ENCODE peak calls at places on chromosomes 1 and 21, in ten cellular contexts. I, U, K, Q, N, H, D, B, M and G are unnamed samples.

GRCh38 chr1:235703516-235703915 is 53.9 kb upstream of the GNG4 start:
- DNase-seq in H (no peak), Q (no peak), K (peak), U (peak), B (peak), I (no peak), D (no peak), M (peak), N (no peak), G (peak)

GRCh38 chr1:3732747-3733602 is 19.3 kb upstream of the CCDC27 start:
- DNase-seq in Q (no peak), N (no peak), K (no peak), M (no peak), H (no peak), D (no peak), U (no peak), I (no peak), B (no peak), G (no peak)

GRCh38 chr21:17903029-17903806 is 84.1 kb upstream of the C21orf91 start:
- DNase-seq in I (no peak), Q (peak), U (peak), B (no peak), K (peak), N (no peak), D (no peak), H (no peak), M (no peak), G (peak)

GRCh38 chr1:183161391-183161790 is 24.7 kb upstream of the LAMC2 start:
- DNase-seq in Q (no peak), H (no peak), N (no peak), B (no peak), K (no peak), D (no peak), I (no peak), U (peak), M (no peak), G (no peak)

GRCh38 chr1:7470904-7471638 is 300.0 kb upstream of the VAMP3 start:
- DNase-seq in B (peak), K (peak), M (peak), U (peak), N (no peak), Q (no peak), H (peak), D (peak), I (peak), G (peak)

GRCh38 chr21:39562791-39563770 is 49.7 kb upstream of the B3GALT5 start:
- DNase-seq in H (no peak), K (no peak), D (no peak), I (no peak), B (no peak), N (no peak), Q (no peak), M (no peak), U (no peak), G (no peak)

GRCh38 chr1:1435094-1435903 is at the start of gene VWA1:
- DNase-seq in M (no peak), B (peak), Q (no peak), U (peak), I (peak), D (peak), K (peak), H (no peak), N (no peak), G (peak)

GRCh38 chr1:1069711-1070676 is 4.1 kb downstream of the RNF223 start:
- DNase-seq in Q (peak), M (no peak), B (no peak), D (no peak), U (peak), I (no peak), N (no peak), H (no peak), K (no peak), G (no peak)

GRCh38 chr1:169484107-169484506 is 1.6 kb downstream of the SLC19A2 start:
- DNase-seq in Q (no peak), U (peak), N (no peak), K (no peak), I (no peak), M (no peak), B (no peak), D (no peak), H (no peak), G (no peak)

GRCh38 chr1:21929951-21930615 is 7.0 kb downstream of the HSPG2 start:
- DNase-seq in H (no peak), I (no peak), N (no peak), Q (no peak), K (no peak), B (no peak), M (no peak), U (no peak), D (no peak), G (no peak)

GRCh38 chr1:216183007-216183406 is 240.2 kb downstream of the USH2A start:
- DNase-seq in U (peak), H (no peak), I (no peak), D (no peak), Q (no peak), N (no peak), M (peak), K (peak), B (no peak), G (peak)

GRCh38 chr1:161900155-161900554 is 123.5 kb downstream of the OLFML2B start:
- DNase-seq in H (no peak), M (no peak), Q (no peak), D (no peak), K (no peak), U (no peak), N (no peak), I (no peak), B (no peak), G (no peak)

GRCh38 chr1:95117207-95118018 is at the start of gene TLCD4:
- DNase-seq in M (no peak), H (no peak), N (no peak), K (peak), I (peak), D (peak), B (peak), Q (no peak), U (peak), G (peak)

GRCh38 chr1:200372095-200372884 is 37.5 kb downstream of the ZNF281 start:
- DNase-seq in D (no peak), H (no peak), M (peak), U (peak), N (no peak), B (peak), Q (no peak), K (peak), I (no peak), G (peak)

GRCh38 chr1:101409102-101409501 is 172.3 kb downstream of the S1PR1 start:
- DNase-seq in B (no peak), D (no peak), K (no peak), M (no peak), I (no peak), H (no peak), N (no peak), U (no peak), Q (no peak), G (no peak)

GRCh38 chr1:85976806-85977205 is 179.8 kb downstream of the COL24A1 start:
- DNase-seq in U (no peak), N (no peak), M (no peak), H (no peak), K (no peak), I (no peak), B (no peak), D (no peak), Q (no peak), G (no peak)

GRCh38 chr1:224644553-224645154 is 28.5 kb downstream of the CNIH3 start:
- DNase-seq in Q (peak), D (no peak), K (peak), H (no peak), N (peak), I (peak), B (peak), M (peak), U (peak), G (peak)

GRCh38 chr1:98336472-98337118 is 324.9 kb upstream of the SNX7 start:
- DNase-seq in U (no peak), K (no peak), D (no peak), N (no peak), H (no peak), B (no peak), M (no peak), I (peak), Q (no peak), G (no peak)

GRCh38 chr21:44062380-44062779 is 44.8 kb upstream of the PWP2 start:
- DNase-seq in H (no peak), M (no peak), B (no peak), N (no peak), D (no peak), K (no peak), Q (no peak), I (no peak), U (no peak), G (no peak)

GRCh38 chr1:201184734-201185453 is 5.7 kb upstream of the IGFN1 start:
- DNase-seq in M (peak), D (peak), I (peak), B (peak), Q (peak), U (peak), K (peak), N (no peak), H (no peak), G (peak)

GRCh38 chr1:179576509-179576908 is 761 bp upstream of the NPHS2 start:
- DNase-seq in N (no peak), B (no peak), M (no peak), Q (no peak), U (no peak), K (no peak), H (no peak), D (no peak), I (no peak), G (no peak)

GRCh38 chr1:84206416-84206815 is 62.3 kb downstream of the PRKACB start:
- DNase-seq in H (no peak), K (no peak), U (peak), M (no peak), B (no peak), N (no peak), D (no peak), Q (no peak), I (no peak), G (no peak)

GRCh38 chr1:165259706-165260105 is 96.8 kb downstream of the LMX1A start:
- DNase-seq in Q (no peak), N (no peak), I (no peak), H (no peak), M (no peak), U (peak), D (no peak), B (no peak), K (no peak), G (no peak)

GRCh38 chr1:44390277-44390676 is 14.8 kb upstream of the RNF220 start:
- DNase-seq in U (peak), K (peak), Q (no peak), D (no peak), N (no peak), I (no peak), M (peak), H (no peak), B (peak), G (peak)

GRCh38 chr1:12229835-12230548 is at the start of gene VPS13D:
- DNase-seq in U (peak), N (peak), M (peak), D (peak), B (peak), H (peak), K (peak), Q (peak), I (peak), G (peak)

GRCh38 chr1:59081795-59082194 is 215.1 kb upstream of the FGGY start:
- DNase-seq in Q (no peak), U (peak), H (no peak), I (no peak), K (no peak), B (no peak), N (no peak), M (no peak), D (no peak), G (peak)

GRCh38 chr1:101136739-101137138 is 100.1 kb upstream of the S1PR1 start:
- DNase-seq in U (no peak), K (peak), N (no peak), Q (peak), M (peak), H (no peak), D (no peak), I (no peak), B (no peak), G (peak)

GRCh38 chr1:52414942-52415341 is 10.5 kb downstream of the PRPF38A start:
- DNase-seq in U (no peak), M (no peak), B (no peak), N (no peak), H (no peak), Q (no peak), I (no peak), K (no peak), D (no peak), G (no peak)

GRCh38 chr1:92619466-92620189 is 132.9 kb upstream of the GFI1 start:
- DNase-seq in M (no peak), Q (no peak), D (no peak), U (no peak), H (no peak), K (no peak), B (no peak), N (no peak), I (no peak), G (no peak)

GRCh38 chr1:92623187-92623778 is 136.6 kb upstream of the GFI1 start:
- DNase-seq in N (no peak), I (no peak), M (no peak), H (no peak), K (peak), D (no peak), Q (peak), B (peak), U (no peak), G (peak)
- TF ChIP-seq CTCF in N (peak), I (peak), M (no peak), H (no peak), K (peak), D (peak), Q (peak), B (peak), U (peak), G (peak)

DNA sequence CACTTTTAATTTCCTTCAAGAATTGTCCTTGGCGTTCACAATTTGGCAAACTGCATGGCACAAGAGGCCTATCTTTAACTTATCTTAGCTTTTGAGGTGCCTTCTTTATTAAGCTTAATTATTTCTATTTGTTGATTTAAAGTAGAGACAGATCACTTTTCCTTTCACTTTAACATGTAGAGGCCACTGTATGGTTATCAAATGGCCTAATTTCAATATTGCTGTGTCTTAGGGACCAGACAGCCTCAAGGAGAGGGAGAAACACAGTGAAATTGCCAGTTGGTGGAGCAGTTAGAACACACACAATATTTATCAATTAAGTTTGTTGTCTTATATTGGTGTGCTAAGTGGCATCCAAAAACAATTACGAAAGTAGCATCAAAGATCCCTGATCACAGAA is 1013.9 kb downstream of the KCNT2 start:
- DNase-seq in U (no peak), D (no peak), N (no peak), M (no peak), K (no peak), Q (no peak), I (no peak), B (no peak), H (no peak), G (no peak)
- H3K4me3 ChIP-seq in U (no peak), D (no peak), N (no peak), M (no peak), K (no peak), Q (no peak), I (no peak), B (no peak), H (no peak), G (no peak)

GRCh38 chr1:8871539-8871935 is 6.9 kb downstream of the ENO1 start:
- DNase-seq in I (no peak), M (no peak), U (peak), B (peak), H (no peak), N (no peak), D (no peak), Q (no peak), K (no peak), G (no peak)
- TF ChIP-seq CTCF in I (peak), M (peak), U (peak), B (peak), H (peak), N (peak), D (no peak), Q (peak), K (peak), G (peak)

GRCh38 chr21:45266518-45267389 is 20.9 kb downstream of the POFUT2 start:
- DNase-seq in M (peak), Q (no peak), U (no peak), B (no peak), K (no peak), I (no peak), H (peak), N (peak), D (no peak), G (peak)
- H3K4me3 ChIP-seq in M (no peak), Q (no peak), U (no peak), B (no peak), K (no peak), I (no peak), H (no peak), N (no peak), D (no peak), G (no peak)

DNA sequence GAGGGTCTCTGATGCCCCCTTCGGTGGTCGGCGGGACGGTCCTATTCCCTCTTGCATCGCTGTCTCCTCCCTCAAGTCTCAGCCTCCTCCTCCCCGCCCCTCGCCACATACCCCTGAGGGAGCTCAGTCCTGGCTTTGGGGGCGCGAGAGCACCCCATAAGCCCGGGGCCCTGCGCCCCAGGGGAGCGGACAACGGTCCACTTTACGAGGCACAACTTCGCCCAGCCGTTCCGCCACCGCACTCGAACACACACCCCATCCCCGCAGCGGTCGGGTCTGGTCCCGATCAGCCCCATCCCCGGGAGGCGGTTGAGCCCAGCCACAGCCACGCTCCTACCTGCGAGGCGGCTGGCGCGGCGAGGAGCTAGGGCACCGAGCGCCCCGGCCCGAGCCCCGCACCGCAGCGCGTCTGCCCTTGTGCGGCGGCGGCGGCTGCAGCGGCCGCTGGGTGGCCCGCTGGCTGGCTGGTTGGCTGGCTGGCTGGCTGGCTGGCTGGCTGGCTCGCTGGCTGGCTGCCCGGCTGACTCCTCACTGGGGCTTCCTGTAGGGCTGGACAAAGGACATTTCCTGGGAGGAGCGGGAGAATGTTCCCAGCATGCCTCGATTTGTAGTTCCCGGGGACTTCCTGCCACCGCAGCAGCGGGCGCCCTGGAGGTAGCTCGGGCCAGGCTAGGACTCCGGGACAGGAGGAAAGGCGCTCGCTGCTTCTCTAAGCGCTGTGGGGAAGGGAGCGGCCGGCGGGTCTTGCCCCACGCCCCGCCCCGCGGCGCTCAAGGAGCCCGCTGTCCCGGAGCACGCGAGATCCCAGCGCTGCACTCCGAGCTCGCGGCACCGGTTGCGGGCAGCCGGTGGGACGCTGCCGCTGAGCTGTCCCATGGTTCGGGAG is at the start of gene ZNF697:
- DNase-seq in I (peak), H (peak), U (peak), D (peak), K (peak), M (peak), B (peak), Q (no peak), N (no peak), G (peak)
- TF ChIP-seq CTCF in I (peak), H (peak), U (peak), D (no peak), K (peak), M (peak), B (no peak), Q (no peak), N (no peak), G (peak)

GRCh38 chr1:90727917-90728655 is 11.0 kb upstream of the BARHL2 start:
- DNase-seq in Q (no peak), N (no peak), U (no peak), M (no peak), D (no peak), B (no peak), I (no peak), K (no peak), H (no peak), G (no peak)

GRCh38 chr1:90731382-90732050 is 14.4 kb upstream of the BARHL2 start:
- DNase-seq in N (no peak), Q (no peak), I (no peak), B (no peak), M (no peak), D (no peak), U (no peak), K (no peak), H (no peak), G (no peak)

GRCh38 chr1:90730247-90731022 is 13.3 kb upstream of the BARHL2 start:
- DNase-seq in I (no peak), Q (peak), H (no peak), U (no peak), N (no peak), D (no peak), B (no peak), K (no peak), M (no peak), G (peak)

GRCh38 chr1:90728656-90729257 is 11.7 kb upstream of the BARHL2 start:
- DNase-seq in D (no peak), H (no peak), B (no peak), M (no peak), U (no peak), I (no peak), N (no peak), K (no peak), Q (no peak), G (no peak)

DNA sequence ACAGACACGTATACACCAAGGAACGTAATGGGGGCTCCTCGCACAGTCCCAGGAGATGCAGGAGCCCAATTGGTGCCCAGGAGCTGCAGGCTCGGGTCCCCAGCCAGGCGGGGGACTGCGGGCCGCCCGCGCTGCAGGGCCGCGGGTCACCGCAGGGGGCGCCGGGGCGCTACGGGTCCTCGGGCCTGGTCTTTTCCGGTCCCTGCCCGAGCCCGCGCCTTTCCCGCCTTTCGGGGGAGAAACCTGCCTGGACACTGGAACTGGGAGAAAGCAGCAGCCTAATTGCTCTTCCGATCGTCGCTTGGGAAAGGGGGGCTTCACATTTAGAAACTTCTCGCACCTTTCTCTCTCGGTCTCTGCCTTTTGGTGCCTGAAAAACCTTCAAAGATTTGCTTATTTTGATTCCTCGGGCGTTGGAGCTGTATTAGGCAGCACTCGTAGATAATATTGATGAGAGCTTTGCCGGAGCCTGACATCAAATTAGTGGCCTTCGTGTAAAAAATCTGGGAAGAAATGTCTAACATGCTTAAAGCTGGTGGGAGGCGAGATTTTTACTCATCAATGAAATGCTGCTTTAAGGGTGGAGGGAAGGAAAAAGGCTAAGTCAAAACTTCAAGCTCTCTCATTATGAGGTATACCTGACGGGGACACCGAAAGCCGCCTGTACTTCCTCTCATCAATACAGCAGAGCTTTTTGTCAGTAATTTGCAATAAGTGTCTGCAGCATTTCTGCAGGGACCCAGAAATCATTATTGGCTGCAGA is 12.6 kb upstream of the BARHL2 start:
- DNase-seq in I (peak), B (no peak), U (no peak), Q (peak), N (no peak), K (no peak), D (no peak), H (no peak), M (no peak), G (no peak)
- H3K4me3 ChIP-seq in I (peak), B (peak), U (no peak), Q (peak), N (no peak), K (no peak), D (no peak), H (peak), M (no peak), G (no peak)

DNA sequence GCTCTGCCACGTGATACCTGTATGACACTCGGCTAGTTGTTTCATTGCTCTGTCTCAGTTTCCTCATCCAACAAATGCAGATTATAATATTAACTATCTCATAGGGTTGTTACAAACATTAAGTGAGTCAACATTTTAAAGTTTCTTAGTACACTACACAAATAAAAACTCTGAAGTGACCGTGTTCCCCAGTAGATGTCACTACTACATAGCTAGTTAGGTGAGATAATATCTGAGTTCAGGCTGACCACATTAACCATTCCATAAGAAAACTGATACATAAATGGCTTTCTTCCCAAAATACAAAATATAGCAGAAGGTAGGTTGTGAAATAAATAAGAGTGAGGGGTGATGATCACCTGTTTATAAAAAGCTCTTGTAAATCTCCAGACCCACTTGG is 214.1 kb downstream of the NUF2 start:
- DNase-seq in B (peak), H (no peak), D (no peak), M (peak), Q (peak), I (no peak), K (peak), N (no peak), U (peak), G (peak)
- TF ChIP-seq CTCF in B (peak), H (no peak), D (peak), M (peak), Q (peak), I (peak), K (peak), N (peak), U (peak), G (peak)